ENCODE peak calls at places on chromosomes 1 and 21, in eight cellular contexts. F is upper lobe of right lung; R is psoas muscle; Q is CD8-positive, alpha-beta memory T cell; B is gastrocnemius medialis; L is GM12878; N is HCT116; Y is lower lobe of right lung. C is an unnamed sample.

GRCh38 chr21:41973427-41973831 is 19.6 kb upstream of the C2CD2 start:
- DNase-seq in F (peak; percentile 58), R (no peak), Q (no peak), B (no peak), L (no peak), N (no peak), Y (no peak), C (no peak)

GRCh38 chr1:232963366-232963765 is 13.0 kb downstream of the NTPCR start:
- DNase-seq in F (no peak), R (no peak), Q (no peak), B (no peak), L (no peak), N (no peak), Y (no peak), C (peak; percentile 79)

GRCh38 chr1:232880354-232880753 is 70.1 kb upstream of the NTPCR start:
- DNase-seq in F (no peak), R (no peak), Q (no peak), B (no peak), L (no peak), N (peak; percentile 50), Y (no peak), C (peak; percentile 69)

GRCh38 chr1:52769346-52770033 is 43.2 kb downstream of the ZYG11B start:
- DNase-seq in F (no peak), R (no peak), Q (no peak), B (peak; percentile 33), L (no peak), N (no peak), Y (no peak), C (no peak)

GRCh38 chr21:33608559-33608958 is 20.1 kb upstream of the DONSON start:
- DNase-seq in F (no peak), R (no peak), Q (no peak), B (no peak), L (no peak), N (no peak), Y (no peak), C (peak; percentile 72)

GRCh38 chr1:21773585-21773984 is 9.4 kb downstream of the USP48 start:
- DNase-seq in F (no peak), R (no peak), Q (no peak), B (no peak), L (no peak), N (no peak), Y (no peak), C (no peak)

GRCh38 chr1:23449918-23450317 is 25.4 kb upstream of the TCEA3 start:
- DNase-seq in F (peak; percentile 73), R (peak; percentile 94), Q (no peak), B (peak; percentile 84), L (no peak), N (no peak), Y (no peak), C (no peak)

GRCh38 chr1:57089855-57090254 is 124.0 kb upstream of the C8B start:
- DNase-seq in F (no peak), R (no peak), Q (no peak), B (no peak), L (no peak), N (no peak), Y (no peak), C (no peak)

GRCh38 chr1:160359559-160360226 is 7.2 kb upstream of the NHLH1 start:
- DNase-seq in F (no peak), R (no peak), Q (no peak), B (no peak), L (no peak), N (no peak), Y (no peak), C (no peak)

GRCh38 chr1:65717815-65718454 is 74.8 kb upstream of the PDE4B start:
- DNase-seq in F (no peak), R (no peak), Q (no peak), B (no peak), L (no peak), N (peak; percentile 24), Y (no peak), C (no peak)

GRCh38 chr1:204574856-204575145 is 58.6 kb downstream of the MDM4 start:
- DNase-seq in F (no peak), R (no peak), Q (no peak), B (no peak), L (no peak), N (no peak), Y (no peak), C (no peak)

GRCh38 chr1:14228677-14229076 is 369.8 kb upstream of the KAZN start:
- DNase-seq in F (no peak), R (no peak), Q (no peak), B (no peak), L (no peak), N (no peak), Y (no peak), C (no peak)

GRCh38 chr21:26120833-26121232 is 49.7 kb downstream of the APP start:
- DNase-seq in F (no peak), R (no peak), Q (no peak), B (no peak), L (no peak), N (no peak), Y (no peak), C (peak; percentile 55)

GRCh38 chr1:167061073-167061464 is 29.1 kb downstream of the GPA33 start:
- DNase-seq in F (no peak), R (no peak), Q (no peak), B (no peak), L (no peak), N (no peak), Y (no peak), C (no peak)

GRCh38 chr1:167057297-167057688 is 32.9 kb downstream of the GPA33 start:
- DNase-seq in F (no peak), R (no peak), Q (no peak), B (no peak), L (no peak), N (peak; percentile 56), Y (no peak), C (peak; percentile 48)

GRCh38 chr1:167059729-167060107 is 30.5 kb downstream of the GPA33 start:
- DNase-seq in F (no peak), R (no peak), Q (no peak), B (no peak), L (no peak), N (no peak), Y (no peak), C (no peak)

GRCh38 chr1:167060141-167061072 is 29.8 kb downstream of the GPA33 start:
- DNase-seq in F (no peak), R (no peak), Q (no peak), B (no peak), L (no peak), N (no peak), Y (no peak), C (no peak)

GRCh38 chr1:167059045-167059728 is 31.0 kb downstream of the GPA33 start:
- DNase-seq in F (peak; percentile 78), R (peak; percentile 80), Q (peak; percentile 63), B (no peak), L (no peak), N (peak; percentile 52), Y (peak; percentile 68), C (peak; percentile 75)
- H3K4me3 ChIP-seq in F (no peak overlapping the region), R (peak overlapping the region; percentile 29), Q (no peak overlapping the region), B (no peak overlapping the region), L (no peak overlapping the region), N (peak overlapping the region; percentile 32), Y (peak overlapping the region; percentile 14), C (no peak overlapping the region)

DNA sequence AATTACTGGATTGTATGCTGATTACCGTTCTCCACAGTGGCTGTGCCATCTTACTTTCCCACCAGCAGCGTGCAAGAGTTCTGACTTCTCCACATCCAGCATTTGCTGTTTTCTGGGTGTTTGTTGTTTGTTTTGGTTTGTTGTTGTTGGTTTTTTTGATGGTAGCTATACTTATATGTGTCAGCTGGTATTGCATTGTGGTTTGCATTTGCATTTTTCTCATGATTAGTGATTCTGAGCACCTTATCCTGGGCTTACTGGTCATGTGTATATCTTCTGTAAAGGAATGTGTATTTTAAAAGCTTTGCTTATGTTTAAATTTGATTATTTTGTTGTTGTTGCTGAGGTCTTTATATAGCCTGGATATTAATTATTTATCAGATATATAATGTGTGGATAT is 66.9 kb upstream of the MAP1LC3C start:
- DNase-seq in F (no peak), R (no peak), Q (no peak), B (no peak), L (no peak), N (no peak), Y (no peak), C (no peak)
- H3K9me3 ChIP-seq in F (no peaks in the 10 kb centered on the region), R (no peaks in the 10 kb centered on the region), Q (no peaks in the 10 kb centered on the region), B (no peaks in the 10 kb centered on the region), L (no peaks in the 10 kb centered on the region), N (no peaks in the 10 kb centered on the region), Y (no peaks in the 10 kb centered on the region), C (no peaks in the 10 kb centered on the region)

DNA sequence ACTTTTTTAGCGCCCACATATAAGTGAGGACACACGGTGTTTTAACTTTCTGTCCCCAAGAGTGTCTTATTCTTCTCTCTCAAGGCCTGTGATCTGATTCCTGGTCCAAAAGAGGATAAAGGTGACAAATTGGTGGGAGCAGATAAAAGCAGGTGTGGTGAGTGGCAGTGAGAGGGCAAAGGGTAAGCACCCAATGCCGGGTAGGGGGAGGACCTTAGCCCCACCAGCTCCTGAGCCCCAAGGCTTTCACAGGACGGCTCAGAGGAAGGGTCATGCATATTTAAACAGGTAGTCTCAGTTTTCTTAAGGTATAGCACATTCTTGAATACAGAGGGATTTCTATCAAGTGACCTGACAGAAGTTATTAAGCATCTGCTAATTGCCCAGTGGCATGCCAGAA is 19.6 kb downstream of the LBR start:
- DNase-seq in F (no peak), R (no peak), Q (no peak), B (no peak), L (no peak), N (no peak), Y (no peak), C (no peak)
- H3K27ac ChIP-seq in F (no peak overlapping the region), R (no peak overlapping the region), Q (no peak overlapping the region), B (no peak overlapping the region), L (no peak overlapping the region), N (no peak overlapping the region), Y (no peak overlapping the region), C (no peak overlapping the region)

DNA sequence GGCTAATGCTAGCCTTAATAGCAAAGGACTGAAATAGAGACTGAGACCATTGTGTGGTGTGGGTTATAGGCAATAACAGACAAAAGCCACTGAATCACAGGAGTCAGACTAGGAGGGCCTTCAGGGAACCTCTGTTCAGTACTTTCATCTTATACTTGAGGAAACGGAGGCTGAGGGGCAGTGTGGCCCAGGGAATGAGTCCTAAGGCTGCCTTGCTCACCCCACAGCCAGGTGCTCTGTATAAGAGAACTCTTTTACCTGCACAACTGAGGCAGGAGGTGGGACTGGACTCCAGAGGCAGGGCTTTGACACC is 2.7 kb downstream of the SMPDL3B start:
- DNase-seq in F (no peak), R (no peak), Q (no peak), B (no peak), L (no peak), N (no peak), Y (no peak), C (no peak)
- H3K4me3 ChIP-seq in F (no peak overlapping the region), R (no peak overlapping the region), Q (no peak overlapping the region), B (no peak overlapping the region), L (no peak overlapping the region), N (no peak overlapping the region), Y (no peak overlapping the region), C (no peak overlapping the region)

DNA sequence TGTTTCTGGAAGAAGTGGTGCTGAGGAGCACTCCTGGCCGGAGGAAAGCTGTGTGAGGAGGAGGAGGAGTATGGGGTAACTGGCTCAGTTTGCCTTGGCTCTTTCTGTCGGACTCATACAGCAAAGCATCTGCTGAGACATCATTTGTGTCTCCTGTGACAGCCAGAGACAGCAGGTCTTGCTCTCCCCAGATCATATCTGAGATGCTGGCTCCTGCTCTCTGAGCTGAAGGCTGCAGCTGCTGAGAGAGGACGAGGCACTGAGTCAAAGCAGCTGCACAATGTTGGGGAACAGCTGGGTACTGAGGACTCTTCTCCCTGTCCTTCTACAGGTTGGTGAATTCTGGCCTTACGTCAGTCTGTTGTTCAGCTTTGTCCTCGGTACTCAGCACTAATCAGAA is 14.3 kb downstream of the OR2B11 start:
- DNase-seq in F (no peak), R (no peak), Q (no peak), B (no peak), L (no peak), N (no peak), Y (no peak), C (no peak)
- H3K9me3 ChIP-seq in F (no peaks in the 10 kb centered on the region), R (no peaks in the 10 kb centered on the region), Q (no peaks in the 10 kb centered on the region), B (no peaks in the 10 kb centered on the region), L (peaks cover 6% of the 10 kb centered on the region), N (no peaks in the 10 kb centered on the region), Y (no peaks in the 10 kb centered on the region), C (no peaks in the 10 kb centered on the region)

C was measured in cardiac muscle cell.